ENCODE peak calls at places on chromosomes 12 and 14, in five cellular contexts. One of them, this sample, is unnamed. For H3K4me1 and H3K36me3, the result is how much of the 10 kb centered on the place peaks cover.

GRCh38 chr12:105580841-105581352 is 250.4 kb downstream of the C12orf75 start:
- DNase-seq in prostate gland: no peak
- DNase-seq in fibroblast of lung: no peak
- DNase-seq in lung: peak
- DNase-seq in right atrium auricular region: no peak
- DNase-seq in this sample: no peak

GRCh38 chr12:132422057-132423043 is 67.6 kb upstream of the FBRSL1 start:
- DNase-seq in prostate gland: no peak
- DNase-seq in fibroblast of lung: no peak
- DNase-seq in lung: no peak
- DNase-seq in right atrium auricular region: no peak
- DNase-seq in this sample: no peak

GRCh38 chr14:95156765-95157194 is 549 bp downstream of the DICER1 start:
- DNase-seq in prostate gland: peak
- DNase-seq in fibroblast of lung: no peak
- DNase-seq in lung: peak
- DNase-seq in right atrium auricular region: no peak
- DNase-seq in this sample: no peak

GRCh38 chr12:99647453-99647852 is at the start of gene GARIN6:
- DNase-seq in prostate gland: no peak
- DNase-seq in fibroblast of lung: no peak
- DNase-seq in lung: no peak
- DNase-seq in right atrium auricular region: no peak
- DNase-seq in this sample: no peak

GRCh38 chr12:76300297-76300665 is 47.9 kb downstream of the BBS10 start:
- DNase-seq in prostate gland: no peak
- DNase-seq in fibroblast of lung: no peak
- DNase-seq in lung: no peak
- DNase-seq in right atrium auricular region: peak
- DNase-seq in this sample: no peak

GRCh38 chr14:92105073-92105844 is 1.1 kb downstream of the ATXN3 start:
- DNase-seq in prostate gland: no peak
- DNase-seq in fibroblast of lung: no peak
- DNase-seq in lung: no peak
- DNase-seq in right atrium auricular region: no peak
- DNase-seq in this sample: no peak

GRCh38 chr14:69880051-69880487 is 853 bp downstream of the SMOC1 start:
- DNase-seq in prostate gland: no peak
- DNase-seq in fibroblast of lung: no peak
- DNase-seq in lung: no peak
- DNase-seq in right atrium auricular region: no peak
- DNase-seq in this sample: no peak

GRCh38 chr12:58419182-58419760 is 477.9 kb downstream of the ATP23 start:
- DNase-seq in prostate gland: no peak
- DNase-seq in fibroblast of lung: no peak
- DNase-seq in lung: no peak
- DNase-seq in right atrium auricular region: no peak
- DNase-seq in this sample: no peak

GRCh38 chr12:28742791-28743190 is 406.3 kb upstream of the FAR2 start:
- DNase-seq in prostate gland: no peak
- DNase-seq in fibroblast of lung: peak
- DNase-seq in lung: no peak
- DNase-seq in right atrium auricular region: no peak
- DNase-seq in this sample: no peak

GRCh38 chr12:84910549-84911241 is 1.9 kb downstream of the SLC6A15 start:
- DNase-seq in prostate gland: no peak
- DNase-seq in fibroblast of lung: peak
- DNase-seq in lung: no peak
- DNase-seq in right atrium auricular region: no peak
- DNase-seq in this sample: no peak
- H3K4me3 ChIP-seq in prostate gland: peak
- H3K4me3 ChIP-seq in fibroblast of lung: peak
- H3K4me3 ChIP-seq in lung: no peak
- H3K4me3 ChIP-seq in right atrium auricular region: peak
- H3K4me3 ChIP-seq in this sample: no peak

DNA sequence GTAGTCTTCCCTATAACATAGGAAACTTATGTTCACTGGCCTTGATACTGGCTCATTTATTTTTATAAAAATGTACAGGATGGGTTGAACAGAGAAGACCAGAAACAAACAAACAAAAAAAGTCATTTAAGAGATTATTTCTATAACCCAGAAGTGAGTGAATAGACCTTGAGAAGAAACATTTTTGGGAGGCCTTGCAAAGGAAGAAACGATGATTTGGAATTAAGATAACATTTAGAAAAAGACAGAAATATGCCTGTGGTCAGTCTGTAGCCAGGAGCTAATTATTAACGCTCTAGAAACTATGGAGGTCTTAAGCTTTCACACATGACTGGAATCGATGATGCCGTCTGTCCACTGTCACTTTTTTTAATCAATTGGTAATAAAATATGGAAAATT is 264.0 kb downstream of the EGLN3 start:
- DNase-seq in prostate gland: no peak
- DNase-seq in fibroblast of lung: peak
- DNase-seq in lung: no peak
- DNase-seq in right atrium auricular region: no peak
- DNase-seq in this sample: no peak
- H3K4me1 ChIP-seq in prostate gland: under half
- H3K4me1 ChIP-seq in fibroblast of lung: under half
- H3K4me1 ChIP-seq in lung: under half
- H3K4me1 ChIP-seq in right atrium auricular region: under half
- H3K4me1 ChIP-seq in this sample: under half

GRCh38 chr12:101087903-101088302 is 122.1 kb downstream of the SLC5A8 start:
- DNase-seq in prostate gland: no peak
- DNase-seq in fibroblast of lung: no peak
- DNase-seq in lung: no peak
- DNase-seq in right atrium auricular region: no peak
- DNase-seq in this sample: no peak
- H3K36me3 ChIP-seq in prostate gland: under half
- H3K36me3 ChIP-seq in fibroblast of lung: under half
- H3K36me3 ChIP-seq in lung: under half
- H3K36me3 ChIP-seq in right atrium auricular region: under half
- H3K36me3 ChIP-seq in this sample: under half

GRCh38 chr14:97408937-97409860 is 612.0 kb downstream of the VRK1 start:
- DNase-seq in prostate gland: no peak
- DNase-seq in fibroblast of lung: no peak
- DNase-seq in lung: no peak
- DNase-seq in right atrium auricular region: no peak
- DNase-seq in this sample: peak
- H3K4me3 ChIP-seq in prostate gland: no peak
- H3K4me3 ChIP-seq in fibroblast of lung: no peak
- H3K4me3 ChIP-seq in lung: no peak
- H3K4me3 ChIP-seq in right atrium auricular region: no peak
- H3K4me3 ChIP-seq in this sample: no peak

GRCh38 chr14:73743431-73743931 is 29.3 kb upstream of the PNMA1 start:
- DNase-seq in prostate gland: no peak
- DNase-seq in fibroblast of lung: no peak
- DNase-seq in lung: peak
- DNase-seq in right atrium auricular region: no peak
- DNase-seq in this sample: peak
- H3K4me1 ChIP-seq in prostate gland: half or more
- H3K4me1 ChIP-seq in fibroblast of lung: half or more
- H3K4me1 ChIP-seq in lung: under half
- H3K4me1 ChIP-seq in right atrium auricular region: half or more
- H3K4me1 ChIP-seq in this sample: half or more

DNA sequence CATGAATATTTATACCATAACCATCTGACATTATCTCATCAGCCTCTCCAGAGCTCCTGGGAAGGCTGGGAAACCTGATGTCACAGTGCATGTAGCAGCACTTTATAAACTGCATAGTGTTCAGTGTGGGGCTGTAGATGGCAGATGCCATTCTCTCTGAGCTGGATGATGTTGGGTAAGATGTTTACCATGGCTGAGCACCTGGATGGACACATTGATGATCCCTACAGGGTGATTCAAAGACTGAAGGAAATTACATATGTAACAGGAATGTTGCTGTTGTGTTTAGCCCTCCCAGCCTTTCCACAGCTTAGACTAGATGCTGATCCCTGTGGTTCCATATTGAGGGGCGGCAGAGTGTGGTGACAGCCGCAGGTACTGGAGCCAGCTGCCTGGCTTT is 37.4 kb downstream of the IFT43 start:
- DNase-seq in prostate gland: no peak
- DNase-seq in fibroblast of lung: no peak
- DNase-seq in lung: no peak
- DNase-seq in right atrium auricular region: no peak
- DNase-seq in this sample: no peak
- H3K36me3 ChIP-seq in prostate gland: under half
- H3K36me3 ChIP-seq in fibroblast of lung: under half
- H3K36me3 ChIP-seq in lung: under half
- H3K36me3 ChIP-seq in right atrium auricular region: under half
- H3K36me3 ChIP-seq in this sample: under half

DNA sequence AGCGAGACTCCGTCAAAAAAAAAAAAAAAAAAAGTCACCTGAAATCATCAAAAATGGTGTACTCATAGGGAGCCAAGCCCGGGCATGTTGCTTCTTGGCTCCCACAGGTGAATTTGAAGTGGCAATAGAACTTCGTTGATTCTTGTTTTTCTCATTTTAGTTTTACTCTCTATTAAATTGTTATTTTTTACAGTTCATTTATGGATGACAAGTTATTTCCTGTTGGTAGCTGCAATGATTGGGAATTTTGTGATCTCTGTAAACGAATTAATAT is 1.3 kb downstream of the TM7SF3 start:
- DNase-seq in prostate gland: no peak
- DNase-seq in fibroblast of lung: no peak
- DNase-seq in lung: no peak
- DNase-seq in right atrium auricular region: no peak
- DNase-seq in this sample: no peak
- H3K4me3 ChIP-seq in prostate gland: peak
- H3K4me3 ChIP-seq in fibroblast of lung: peak
- H3K4me3 ChIP-seq in lung: no peak
- H3K4me3 ChIP-seq in right atrium auricular region: peak
- H3K4me3 ChIP-seq in this sample: peak

GRCh38 chr14:35122696-35123387 is 490 bp downstream of the PRORP start:
- DNase-seq in prostate gland: peak
- DNase-seq in fibroblast of lung: peak
- DNase-seq in lung: no peak
- DNase-seq in right atrium auricular region: no peak
- DNase-seq in this sample: no peak
- H3K4me1 ChIP-seq in prostate gland: under half
- H3K4me1 ChIP-seq in fibroblast of lung: under half
- H3K4me1 ChIP-seq in lung: under half
- H3K4me1 ChIP-seq in right atrium auricular region: under half
- H3K4me1 ChIP-seq in this sample: half or more

DNA sequence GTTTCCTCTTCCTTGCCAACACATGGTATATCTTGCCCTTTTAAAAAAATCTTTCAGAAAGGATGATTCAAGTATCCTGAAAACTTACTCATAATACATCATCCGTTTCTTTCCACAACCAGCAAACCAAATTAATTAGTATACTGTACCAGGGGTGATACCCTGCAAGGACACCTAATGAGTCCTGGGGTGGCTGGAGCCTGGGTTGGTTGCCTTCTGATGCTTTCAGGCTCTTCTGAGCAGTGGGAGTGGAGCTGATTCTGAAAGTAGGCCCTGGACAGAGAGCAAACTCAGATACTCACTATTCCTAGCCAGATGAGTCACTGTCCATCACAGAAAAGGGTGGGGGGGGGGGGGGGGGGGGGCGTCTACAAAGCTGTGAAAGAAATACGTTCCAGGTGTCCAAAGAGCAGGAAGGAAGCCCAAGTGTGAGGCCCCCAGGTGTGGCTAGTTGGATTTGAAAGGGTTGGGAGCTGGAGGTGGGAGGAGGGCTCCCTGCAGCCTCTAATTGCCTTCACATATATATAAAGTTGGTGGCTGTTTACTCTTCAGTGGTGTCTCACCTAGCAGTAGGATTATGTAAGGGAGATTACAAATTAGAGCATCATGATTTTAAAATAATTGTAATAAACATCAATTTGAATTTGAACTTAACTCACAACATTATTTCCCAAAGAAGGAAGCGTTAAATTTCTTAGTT is 36.5 kb downstream of the FBXO33 start:
- DNase-seq in prostate gland: no peak
- DNase-seq in fibroblast of lung: peak
- DNase-seq in lung: no peak
- DNase-seq in right atrium auricular region: no peak
- DNase-seq in this sample: no peak
- H3K36me3 ChIP-seq in prostate gland: under half
- H3K36me3 ChIP-seq in fibroblast of lung: under half
- H3K36me3 ChIP-seq in lung: under half
- H3K36me3 ChIP-seq in right atrium auricular region: under half
- H3K36me3 ChIP-seq in this sample: under half

This sample was measured in CD4-positive, alpha-beta memory T cell.